ENCODE peak calls at places on chromosomes 11 and 22, in four cellular contexts. Z is tibial nerve, U is fibroblast of lung, S is thoracic aorta. Y is an unnamed sample. For H3K9me3, the result is how much of the 10 kb centered on the place peaks cover.

GRCh38 chr22:21904250-21904789 is 36.9 kb upstream of the MAPK1 start:
- DNase-seq in Z (no peak), U (no peak), S (no peak), Y (no peak)

GRCh38 chr22:38144025-38144405 is 33.5 kb upstream of the BAIAP2L2 start:
- DNase-seq in Z (no peak), U (no peak), S (no peak), Y (no peak)

GRCh38 chr11:130042093-130042591 is 27.6 kb upstream of the APLP2 start:
- DNase-seq in Z (no peak), U (peak), S (no peak), Y (no peak)

GRCh38 chr11:130023204-130023603 is 20.6 kb upstream of the PRDM10 start:
- DNase-seq in Z (no peak), U (peak), S (no peak), Y (no peak)

GRCh38 chr11:34050967-34051348 is 573 bp upstream of the CAPRIN1 start:
- DNase-seq in Z (no peak), U (peak), S (no peak), Y (no peak)

GRCh38 chr11:75558939-75559843 is 2.9 kb upstream of the SERPINH1 start:
- DNase-seq in Z (no peak), U (peak), S (no peak), Y (no peak)

GRCh38 chr11:728901-729491 is 18.3 kb upstream of the TALDO1 start:
- DNase-seq in Z (no peak), U (no peak), S (no peak), Y (no peak)

GRCh38 chr11:96215094-96215782 is 127.8 kb downstream of the MAML2 start:
- DNase-seq in Z (no peak), U (peak), S (no peak), Y (peak)

GRCh38 chr11:43681543-43681942 is 1.0 kb downstream of the HSD17B12 start:
- DNase-seq in Z (no peak), U (peak), S (no peak), Y (no peak)

GRCh38 chr11:69704508-69705245 is 855 bp upstream of the FGF19 start:
- DNase-seq in Z (no peak), U (no peak), S (no peak), Y (no peak)

GRCh38 chr11:129728571-129728970 is 87.1 kb upstream of the TMEM45B start:
- DNase-seq in Z (no peak), U (no peak), S (no peak), Y (no peak)

GRCh38 chr11:79205786-79206185 is 235.0 kb downstream of the TENM4 start:
- DNase-seq in Z (no peak), U (no peak), S (no peak), Y (no peak)

GRCh38 chr11:86938900-86939880 is 16.0 kb downstream of the FZD4 start:
- DNase-seq in Z (no peak), U (no peak), S (no peak), Y (no peak)

GRCh38 chr11:82680252-82680651 is 53.4 kb downstream of the FAM181B start:
- DNase-seq in Z (no peak), U (no peak), S (no peak), Y (no peak)

GRCh38 chr22:41551882-41552582 is 7.8 kb upstream of the POLR3H start:
- DNase-seq in Z (no peak), U (no peak), S (no peak), Y (no peak)

GRCh38 chr22:19691721-19692341 is 22.5 kb upstream of the SEPTIN5 start:
- DNase-seq in Z (no peak), U (peak), S (no peak), Y (no peak)

GRCh38 chr11:20161230-20161918 is 1.1 kb upstream of the DBX1 start:
- DNase-seq in Z (no peak), U (peak), S (no peak), Y (no peak)

GRCh38 chr22:19522881-19523239 is 1.4 kb downstream of the CLDN5 start:
- DNase-seq in Z (no peak), U (no peak), S (no peak), Y (no peak)

GRCh38 chr11:36164522-36165250 is 124.5 kb downstream of the COMMD9 start:
- DNase-seq in Z (no peak), U (no peak), S (no peak), Y (no peak)

GRCh38 chr11:111909378-111909777 is 2.2 kb downstream of the CRYAB start:
- DNase-seq in Z (no peak), U (no peak), S (no peak), Y (no peak)

GRCh38 chr11:70464509-70465361 is 66.4 kb downstream of the CTTN start:
- DNase-seq in Z (no peak), U (no peak), S (no peak), Y (no peak)

GRCh38 chr11:31641477-31642062 is 132.0 kb downstream of the ELP4 start:
- DNase-seq in Z (no peak), U (peak), S (no peak), Y (no peak)

GRCh38 chr11:64341429-64341828 is 1.4 kb downstream of the CCDC88B start:
- DNase-seq in Z (no peak), U (no peak), S (no peak), Y (no peak)

DNA sequence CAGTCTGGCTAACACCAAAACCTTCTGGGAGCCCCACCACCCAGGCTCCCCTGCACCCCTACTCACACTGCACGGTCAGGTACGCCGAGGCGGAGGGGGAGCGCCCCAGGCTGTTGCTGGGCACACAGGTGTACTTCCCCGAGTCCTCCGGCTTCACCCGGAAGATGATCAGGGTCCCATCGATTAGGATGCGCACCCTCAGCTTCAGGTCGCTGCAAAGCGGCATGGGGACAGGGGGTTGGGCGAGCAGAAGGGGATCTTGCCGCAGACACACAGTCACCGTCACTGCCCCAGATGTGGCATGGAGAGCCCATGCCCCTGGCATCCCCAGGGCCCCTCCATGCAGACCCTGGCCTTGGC is 21.2 kb downstream of the IGSF9B start:
- DNase-seq in Z (no peak), U (no peak), S (no peak), Y (no peak)
- H3K27ac ChIP-seq in Z (no peak), U (no peak), S (no peak), Y (no peak)

GRCh38 chr11:77113382-77114088 is 10.9 kb downstream of the OMP start:
- DNase-seq in Z (no peak), U (peak), S (no peak), Y (no peak)
- TF ChIP-seq CTCF in Z (peak), U (peak), S (peak), Y (peak)

GRCh38 chr22:48685767-48686166 is 1141.9 kb downstream of the BRD1 start:
- DNase-seq in Z (no peak), U (no peak), S (no peak), Y (no peak)
- H3K9me3 ChIP-seq in Z (under half), U (under half), S (under half), Y (under half)

GRCh38 chr22:49936018-49936972 is 17.9 kb downstream of the CRELD2 start:
- DNase-seq in Z (peak), U (peak), S (peak), Y (peak)

GRCh38 chr22:49938565-49939136 is 20.2 kb downstream of the CRELD2 start:
- DNase-seq in Z (no peak), U (no peak), S (no peak), Y (no peak)

GRCh38 chr22:49935561-49935960 is 17.1 kb downstream of the CRELD2 start:
- DNase-seq in Z (no peak), U (no peak), S (no peak), Y (no peak)

GRCh38 chr22:49936973-49937757 is 18.7 kb downstream of the CRELD2 start:
- DNase-seq in Z (no peak), U (peak), S (no peak), Y (no peak)

DNA sequence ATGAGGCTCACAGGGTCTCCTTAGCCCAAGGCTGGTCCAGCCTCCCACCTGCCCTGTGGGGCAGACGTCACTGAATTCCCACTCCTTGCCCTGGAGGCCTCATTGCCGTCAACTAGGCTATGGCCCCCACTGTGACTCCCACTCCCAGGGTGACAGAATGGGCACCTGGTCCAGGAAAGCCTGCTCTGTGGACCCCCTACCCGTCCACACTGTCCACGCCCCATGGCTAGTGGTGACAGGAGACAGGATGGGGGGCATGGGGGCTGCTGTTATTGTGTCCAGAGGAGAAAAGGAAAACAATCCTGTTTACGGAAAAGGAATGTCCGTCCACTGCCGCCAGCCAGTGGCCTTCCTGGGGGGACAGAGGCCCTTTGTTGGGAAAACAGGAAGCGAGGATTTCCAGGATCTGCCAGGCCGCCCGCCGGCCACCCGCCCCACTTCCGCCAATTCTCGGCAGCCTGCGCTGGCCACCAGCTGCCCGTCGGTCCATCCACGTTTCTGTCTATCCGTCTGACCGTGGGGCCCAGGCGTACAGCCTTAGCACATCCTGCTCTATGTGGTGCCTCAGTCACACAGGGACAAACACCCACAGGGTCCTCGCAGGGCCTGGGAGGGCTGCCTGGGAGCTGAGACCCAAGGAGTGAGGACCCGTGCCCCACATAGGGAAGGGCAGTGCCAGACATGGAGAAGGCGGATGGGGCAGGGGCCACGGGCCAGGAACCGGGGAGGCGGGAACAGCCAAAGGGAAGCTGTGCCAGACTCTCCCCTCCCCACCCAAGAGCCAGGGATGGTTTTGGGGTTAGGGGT is 19.5 kb downstream of the CRELD2 start:
- DNase-seq in Z (no peak), U (no peak), S (no peak), Y (no peak)
- H3K27ac ChIP-seq in Z (peak), U (no peak), S (peak), Y (peak)

GRCh38 chr11:45181595-45182550 is 35.4 kb downstream of the PRDM11 start:
- DNase-seq in Z (no peak), U (no peak), S (no peak), Y (no peak)

GRCh38 chr11:45179686-45180085 is 33.2 kb downstream of the PRDM11 start:
- DNase-seq in Z (no peak), U (no peak), S (no peak), Y (no peak)

GRCh38 chr11:45182902-45183301 is 36.5 kb downstream of the PRDM11 start:
- DNase-seq in Z (no peak), U (no peak), S (no peak), Y (no peak)

GRCh38 chr11:45180158-45180887 is 33.9 kb downstream of the PRDM11 start:
- DNase-seq in Z (no peak), U (peak), S (no peak), Y (no peak)

GRCh38 chr11:45180888-45181594 is 34.6 kb downstream of the PRDM11 start:
- DNase-seq in Z (peak), U (peak), S (no peak), Y (peak)
- TF ChIP-seq CTCF in Z (no peak), U (no peak), S (no peak), Y (no peak)

DNA sequence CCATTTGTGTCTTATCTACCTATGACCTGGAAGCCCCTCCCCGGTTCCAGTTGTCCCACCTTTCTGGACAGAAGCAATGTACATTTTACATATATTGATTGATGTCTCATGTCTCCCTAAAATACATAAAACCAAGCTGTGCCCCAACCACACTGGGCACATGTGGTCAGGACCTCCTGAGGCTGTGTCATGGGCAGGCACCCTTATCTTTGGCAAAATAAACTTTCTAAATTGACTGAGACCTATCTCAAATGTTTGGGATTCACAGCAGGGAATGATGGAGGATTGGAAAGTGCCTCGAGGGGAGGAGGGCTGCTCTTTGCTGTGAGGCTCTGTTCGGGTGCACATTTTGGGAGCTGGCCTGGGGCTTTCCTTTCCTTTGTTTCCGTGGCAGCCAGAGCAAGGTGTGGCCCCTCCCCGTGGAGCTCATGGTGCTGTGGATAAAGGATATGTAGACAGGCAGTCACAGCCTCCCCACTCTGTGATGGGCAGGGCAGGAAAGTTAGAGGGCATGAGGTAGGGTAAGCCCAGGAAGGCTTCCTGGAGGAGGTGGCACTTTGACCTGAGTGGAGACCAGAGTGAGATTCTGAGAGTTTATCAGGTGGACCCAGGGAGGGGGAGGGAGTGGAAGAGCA is 615.6 kb downstream of the TBC1D22A start:
- DNase-seq in Z (no peak), U (no peak), S (no peak), Y (no peak)
- H3K9me3 ChIP-seq in Z (under half), U (under half), S (under half), Y (under half)

DNA sequence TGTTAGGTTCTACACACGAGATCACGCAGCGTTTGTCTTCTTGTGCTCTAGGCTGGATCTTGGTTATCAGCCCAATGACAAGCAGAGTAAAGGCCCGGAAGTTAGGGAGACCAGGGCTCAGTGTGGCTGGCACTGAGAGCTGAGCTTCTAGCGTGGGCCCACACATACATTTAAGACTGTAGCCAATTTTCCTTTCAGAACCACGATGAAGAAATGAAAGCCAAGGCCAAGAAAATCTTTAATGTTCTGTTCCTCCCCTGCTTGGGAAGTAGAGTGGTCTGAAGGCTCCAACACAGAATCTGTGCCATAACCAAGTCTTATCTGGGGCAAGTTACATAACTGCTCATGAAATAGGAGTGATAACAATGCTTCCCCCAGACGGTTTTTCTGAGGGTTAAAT is 4.7 kb upstream of the ST3GAL4 start:
- DNase-seq in Z (no peak), U (no peak), S (no peak), Y (no peak)
- H3K27ac ChIP-seq in Z (no peak), U (peak), S (peak), Y (no peak)

GRCh38 chr11:15743244-15743629 is 613.1 kb downstream of the SOX6 start:
- DNase-seq in Z (no peak), U (no peak), S (no peak), Y (no peak)
- TF ChIP-seq CTCF in Z (no peak), U (no peak), S (no peak), Y (no peak)

DNA sequence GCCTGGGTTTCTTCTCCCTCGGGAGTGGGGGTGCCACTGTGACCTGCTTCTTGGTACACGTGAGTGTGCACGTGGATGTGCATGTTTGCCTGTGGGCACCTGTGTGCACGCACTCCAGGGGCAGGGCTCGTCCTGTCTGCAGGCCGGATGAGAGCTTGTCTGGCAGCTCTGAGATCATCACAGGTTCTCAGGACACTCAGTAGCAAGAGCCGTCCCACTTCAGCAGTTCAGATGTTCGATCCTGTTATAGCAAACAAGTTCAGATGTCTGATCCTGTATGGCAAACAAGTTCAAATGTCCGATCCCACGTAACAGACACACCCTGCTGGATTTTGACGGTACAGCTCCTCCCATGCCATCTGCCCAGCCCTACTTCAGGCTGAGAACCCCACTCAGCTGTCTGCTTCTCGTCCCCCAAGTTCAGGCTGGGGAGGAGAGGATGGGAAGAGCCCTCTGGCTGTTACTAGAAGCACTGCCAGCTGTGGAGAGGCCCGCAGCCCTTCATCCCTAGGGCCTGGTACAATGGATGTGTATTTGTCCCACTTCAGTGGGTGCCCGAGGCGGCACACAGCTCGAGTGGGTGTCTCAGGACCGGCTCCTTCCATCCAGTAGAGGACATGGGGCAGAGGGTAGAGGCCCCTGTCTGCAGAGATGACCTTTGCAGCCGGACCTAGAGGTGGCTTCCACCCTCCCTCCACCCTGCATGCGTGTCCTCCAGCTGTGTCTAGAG is 1126.9 kb downstream of the BRD1 start:
- DNase-seq in Z (no peak), U (no peak), S (no peak), Y (no peak)
- H3K9me3 ChIP-seq in Z (under half), U (under half), S (under half), Y (under half)